ENCODE peak calls at places on chromosomes 4 and X, in nine cellular contexts. E, I, N, S, K, W, L, B and F are unnamed samples.

GRCh38 chr4:48380583-48381167 is 39.3 kb downstream of the SLAIN2 start:
- DNase-seq in E (no peak), I (no peak), N (no peak), S (no peak), K (no peak), W (no peak), L (no peak), B (no peak), F (no peak)

GRCh38 chr4:144183165-144183564 is 42.6 kb upstream of the GYPA start:
- DNase-seq in E (no peak), I (no peak), N (no peak), S (no peak), K (no peak), W (no peak), L (no peak), B (no peak), F (no peak)

GRCh38 chr4:66591968-66592367 is 921.7 kb upstream of the EPHA5 start:
- DNase-seq in E (no peak), I (no peak), N (no peak), S (peak; percentile 10), K (no peak), W (no peak), L (no peak), B (no peak), F (peak; percentile 14)

GRCh38 chr4:128606173-128606572 is 203.3 kb upstream of the JADE1 start:
- DNase-seq in E (no peak), I (no peak), N (no peak), S (no peak), K (no peak), W (no peak), L (no peak), B (no peak), F (peak; percentile 42)

GRCh38 chrX:71128166-71128833 is 9.9 kb downstream of the MED12 start:
- DNase-seq in E (no peak), I (no peak), N (no peak), S (no peak), K (no peak), W (no peak), L (no peak), B (no peak), F (peak; percentile 16)

GRCh38 chrX:39582091-39582490 is 515.7 kb downstream of the BCOR start:
- DNase-seq in E (no peak), I (no peak), N (no peak), S (peak; percentile 2), K (no peak), W (no peak), L (no peak), B (no peak), F (no peak)

GRCh38 chrX:40484408-40485091 is 96.2 kb upstream of the ATP6AP2 start:
- DNase-seq in E (no peak), I (no peak), N (no peak), S (no peak), K (no peak), W (no peak), L (no peak), B (no peak), F (no peak)

GRCh38 chr4:164872481-164872880 is 4.5 kb upstream of the APELA start:
- DNase-seq in E (no peak), I (no peak), N (no peak), S (no peak), K (no peak), W (no peak), L (no peak), B (no peak), F (no peak)

GRCh38 chrX:78796916-78797315 is 49.4 kb downstream of the LPAR4 start:
- DNase-seq in E (no peak), I (no peak), N (no peak), S (no peak), K (no peak), W (no peak), L (no peak), B (no peak), F (no peak)

GRCh38 chr4:186226521-186227189 is 652 bp upstream of the KLKB1 start:
- DNase-seq in E (no peak), I (no peak), N (no peak), S (no peak), K (no peak), W (no peak), L (no peak), B (no peak), F (no peak)

GRCh38 chrX:138008280-138008679 is 442.4 kb downstream of the ZIC3 start:
- DNase-seq in E (no peak), I (no peak), N (no peak), S (no peak), K (no peak), W (no peak), L (no peak), B (no peak), F (no peak)

GRCh38 chrX:24796204-24796603 is 102.5 kb downstream of the POLA1 start:
- DNase-seq in E (no peak), I (no peak), N (no peak), S (no peak), K (no peak), W (no peak), L (no peak), B (no peak), F (no peak)

GRCh38 chr4:168765726-168766125 is 244.3 kb downstream of the CBR4 start:
- DNase-seq in E (no peak), I (no peak), N (no peak), S (peak; percentile 73), K (no peak), W (no peak), L (no peak), B (no peak), F (peak; percentile 97)

GRCh38 chrX:115047181-115047580 is 29.8 kb upstream of the IL13RA2 start:
- DNase-seq in E (no peak), I (no peak), N (no peak), S (no peak), K (no peak), W (no peak), L (no peak), B (no peak), F (peak; percentile 62)

GRCh38 chr4:110033994-110034393 is 121.3 kb downstream of the EGF start:
- DNase-seq in E (no peak), I (no peak), N (no peak), S (no peak), K (no peak), W (no peak), L (no peak), B (no peak), F (no peak)

GRCh38 chr4:130478406-130478805 is 1382.5 kb downstream of the C4orf33 start:
- DNase-seq in E (no peak), I (no peak), N (no peak), S (peak; percentile 86), K (no peak), W (no peak), L (no peak), B (no peak), F (peak; percentile 69)

GRCh38 chrX:103533428-103534216 is 14.3 kb upstream of the RAB40A start:
- DNase-seq in E (peak; percentile 50), I (peak; percentile 36), N (peak; percentile 49), S (peak; percentile 83), K (peak; percentile 87), W (peak; percentile 96), L (peak; percentile 38), B (peak; percentile 64), F (peak; percentile 81)

GRCh38 chr4:38983756-38984647 is 48.2 kb downstream of the TMEM156 start:
- DNase-seq in E (no peak), I (no peak), N (no peak), S (peak; percentile 26), K (no peak), W (no peak), L (no peak), B (no peak), F (peak; percentile 32)

GRCh38 chrX:53266914-53267313 is 14.5 kb downstream of the IQSEC2 start:
- DNase-seq in E (no peak), I (no peak), N (no peak), S (no peak), K (no peak), W (no peak), L (no peak), B (no peak), F (no peak)

GRCh38 chr4:173334891-173335754 is 965 bp upstream of the HMGB2 start:
- DNase-seq in E (peak; percentile 37), I (peak; percentile 9), N (no peak), S (peak; percentile 86), K (no peak), W (peak; percentile 90), L (peak; percentile 10), B (peak; percentile 82), F (peak; percentile 67)

GRCh38 chrX:15607067-15607466 is 6.3 kb upstream of the ACE2 start:
- DNase-seq in E (no peak), I (no peak), N (no peak), S (no peak), K (no peak), W (no peak), L (no peak), B (no peak), F (no peak)

GRCh38 chr4:186554890-186555827 is at the start of gene MTNR1A:
- DNase-seq in E (no peak), I (no peak), N (no peak), S (no peak), K (no peak), W (no peak), L (no peak), B (no peak), F (no peak)

GRCh38 chr4:77692847-77693432 is 87.3 kb downstream of the CXCL13 start:
- DNase-seq in E (no peak), I (no peak), N (no peak), S (no peak), K (no peak), W (no peak), L (no peak), B (no peak), F (no peak)

GRCh38 chr4:112318239-112319142 is 21.3 kb downstream of the ALPK1 start:
- DNase-seq in E (no peak), I (no peak), N (no peak), S (no peak), K (no peak), W (no peak), L (no peak), B (no peak), F (no peak)

GRCh38 chrX:134249231-134249630 is 12.2 kb downstream of the CCDC160 start:
- DNase-seq in E (no peak), I (no peak), N (no peak), S (no peak), K (no peak), W (no peak), L (no peak), B (no peak), F (no peak)

GRCh38 chr4:65623509-65623908 is 46.8 kb downstream of the EPHA5 start:
- DNase-seq in E (no peak), I (no peak), N (no peak), S (peak; percentile 31), K (no peak), W (no peak), L (no peak), B (no peak), F (peak; percentile 66)

GRCh38 chr4:53119685-53120084 is 246.2 kb downstream of the SCFD2 start:
- DNase-seq in E (no peak), I (no peak), N (no peak), S (peak; percentile 86), K (no peak), W (no peak), L (no peak), B (no peak), F (peak; percentile 87)

GRCh38 chr4:183304067-183304466 is 16.0 kb downstream of the CLDN22 start:
- DNase-seq in E (no peak), I (no peak), N (no peak), S (no peak), K (no peak), W (no peak), L (no peak), B (no peak), F (no peak)

GRCh38 chr4:89307446-89308160 is at the start of gene GPRIN3:
- DNase-seq in E (peak; percentile 58), I (peak; percentile 43), N (peak; percentile 56), S (peak; percentile 24), K (peak; percentile 82), W (peak; percentile 89), L (peak; percentile 46), B (peak; percentile 84), F (no peak)

GRCh38 chr4:17562157-17562556 is 14.8 kb upstream of the LAP3 start:
- DNase-seq in E (no peak), I (no peak), N (no peak), S (no peak), K (peak; percentile 29), W (no peak), L (no peak), B (no peak), F (no peak)

GRCh38 chr4:78518551-78518950 is 33.0 kb upstream of the ANXA3 start:
- DNase-seq in E (no peak), I (no peak), N (no peak), S (peak; percentile 72), K (no peak), W (no peak), L (no peak), B (no peak), F (peak; percentile 55)